ENCODE peak calls at places on chromosomes 1 and 21, in five cellular contexts. G is stimulated activated CD8-positive, alpha-beta memory T cell treated with anti-CD3 and anti-CD28 coated beads, Interleukin-15, amount 100 ng/mL, for 24 hours; R is retina; K is ELR; I is stimulated activated CD4-positive, alpha-beta T cell treated with anti-CD3 and anti-CD28 coated beads, Interleukin-2, amount 100 ng/mL, for 24 hours. O is an unnamed sample.

GRCh38 chr1:115210302-115210711 is 121.0 kb upstream of the TSPAN2 start:
- DNase-seq in K (peak), I (no peak), G (no peak), R (no peak), O (no peak)

GRCh38 chr1:2127181-2128145 is 67.1 kb downstream of the FAAP20 start:
- DNase-seq in R (no peak), G (no peak), I (no peak), K (no peak), O (peak)

GRCh38 chr21:25079053-25079452 is 528.2 kb downstream of the MRPL39 start:
- DNase-seq in K (no peak), R (no peak), I (no peak), G (no peak), O (no peak)

GRCh38 chr1:70146488-70146887 is 58.9 kb downstream of the LRRC40 start:
- DNase-seq in R (no peak), K (peak), G (no peak), I (no peak), O (no peak)

GRCh38 chr21:44419679-44420078 is 35.6 kb upstream of the LRRC3 start:
- DNase-seq in G (no peak), I (no peak), K (no peak), R (no peak), O (peak)

GRCh38 chr1:233326995-233327937 is at the start of gene MAP3K21:
- DNase-seq in R (peak), K (peak), I (peak), G (peak), O (peak)

GRCh38 chr1:47431534-47431933 is 6.3 kb upstream of the FOXD2 start:
- DNase-seq in I (no peak), K (peak), R (no peak), G (no peak), O (no peak)

GRCh38 chr1:100721502-100722205 is 2.1 kb downstream of the VCAM1 start:
- DNase-seq in R (peak), I (no peak), K (peak), G (no peak), O (no peak)

GRCh38 chr1:163874070-163874469 is 552.3 kb downstream of the NUF2 start:
- DNase-seq in I (no peak), K (no peak), R (no peak), G (no peak), O (no peak)

GRCh38 chr1:206419783-206420182 is 50.5 kb upstream of the IKBKE start:
- DNase-seq in G (no peak), I (no peak), R (no peak), K (peak), O (no peak)

GRCh38 chr1:31239653-31240241 is at the start of gene NKAIN1:
- DNase-seq in G (no peak), K (peak), I (peak), R (peak), O (no peak)

GRCh38 chr1:7885513-7886298 is 32.8 kb upstream of the UTS2 start:
- DNase-seq in R (no peak), I (peak), G (no peak), K (peak), O (no peak)

GRCh38 chr21:31848339-31848985 is 24.4 kb upstream of the HUNK start:
- DNase-seq in R (no peak), G (no peak), I (no peak), K (no peak), O (no peak)

GRCh38 chr1:198169704-198170103 is 12.9 kb downstream of the NEK7 start:
- DNase-seq in I (no peak), R (no peak), G (no peak), K (no peak), O (no peak)

GRCh38 chr1:223775711-223776074 is 63.4 kb downstream of the CAPN2 start:
- DNase-seq in K (no peak), I (no peak), R (no peak), G (no peak), O (no peak)

GRCh38 chr1:72262735-72263134 is 19.6 kb downstream of the NEGR1 start:
- DNase-seq in K (no peak), G (no peak), R (no peak), I (no peak), O (no peak)

GRCh38 chr1:168312718-168313604 is 32.3 kb downstream of the TBX19 start:
- DNase-seq in R (no peak), K (peak), G (no peak), I (no peak), O (no peak)